ENCODE peak calls at places on chromosomes 2 and 18, in seven cellular contexts. D is left ventricle myocardium inferior, J is psoas muscle, G is heart left ventricle, E is K562, Z is neural progenitor cell, R is iPS DF 6.9. P is an unnamed sample.

GRCh38 chr2:99554238-99554637 is 64.4 kb upstream of the REV1 start:
- DNase-seq in R (peak; percentile 50), E (peak; percentile 35), D (no peak), Z (peak; percentile 63), J (no peak), G (no peak), P (no peak)

GRCh38 chr18:50602466-50602865 is 42.6 kb downstream of the MAPK4 start:
- DNase-seq in E (no peak), G (no peak), D (no peak), Z (no peak), R (no peak), J (no peak), P (no peak)

GRCh38 chr2:36486546-36487044 is 111.4 kb downstream of the FEZ2 start:
- DNase-seq in G (no peak), J (no peak), D (no peak), Z (no peak), E (no peak), R (no peak), P (no peak)

GRCh38 chr2:203656522-203657287 is 49.7 kb upstream of the CD28 start:
- DNase-seq in D (peak; percentile 29), E (no peak), R (no peak), G (peak; percentile 52), J (no peak), Z (peak; percentile 11), P (no peak)

GRCh38 chr2:178157574-178157973 is 36.7 kb upstream of the OSBPL6 start:
- DNase-seq in R (no peak), G (no peak), Z (no peak), D (no peak), E (no peak), J (no peak), P (no peak)

GRCh38 chr2:67579207-67579606 is 182.1 kb downstream of the ETAA1 start:
- DNase-seq in D (no peak), J (no peak), G (no peak), E (no peak), Z (no peak), R (no peak), P (no peak)

GRCh38 chr2:36410681-36411080 is 55.1 kb downstream of the CRIM1 start:
- DNase-seq in E (no peak), D (no peak), G (no peak), R (no peak), Z (no peak), J (no peak), P (no peak)

GRCh38 chr2:144480257-144480656 is 39.7 kb downstream of the ZEB2 start:
- DNase-seq in R (no peak), G (no peak), D (no peak), J (no peak), E (no peak), Z (peak; percentile 17), P (no peak)

GRCh38 chr2:62938126-62938525 is 112.5 kb upstream of the OTX1 start:
- DNase-seq in E (no peak), R (no peak), G (no peak), Z (no peak), J (no peak), D (no peak), P (no peak)

GRCh38 chr2:129915303-129915840 is 64.1 kb upstream of the RAB6C start:
- DNase-seq in Z (no peak), E (no peak), R (no peak), J (no peak), D (no peak), G (no peak), P (no peak)

GRCh38 chr2:29459445-29460179 is 344.4 kb downstream of the CLIP4 start:
- DNase-seq in G (no peak), E (no peak), Z (no peak), R (no peak), J (no peak), D (no peak), P (no peak)

GRCh38 chr2:26148501-26148900 is 24.4 kb upstream of the GAREM2 start:
- DNase-seq in E (no peak), G (no peak), J (no peak), D (no peak), R (no peak), Z (peak; percentile 23), P (no peak)

GRCh38 chr18:34212511-34212910 is 12.2 kb downstream of the NOL4 start:
- DNase-seq in G (no peak), D (no peak), J (no peak), E (no peak), R (no peak), Z (no peak), P (no peak)

GRCh38 chr18:47174545-47175116 is 1.5 kb downstream of the IER3IP1 start:
- DNase-seq in R (no peak), G (no peak), D (no peak), J (no peak), Z (no peak), E (no peak), P (no peak)

GRCh38 chr18:49031511-49032188 is 80.9 kb upstream of the SMAD7 start:
- DNase-seq in E (no peak), J (peak; percentile 55), G (no peak), D (no peak), Z (no peak), R (no peak), P (peak; percentile 61)

GRCh38 chr2:241225983-241226382 is 37.5 kb downstream of the ANO7 start:
- DNase-seq in Z (no peak), R (no peak), D (peak; percentile 4), G (no peak), J (peak; percentile 11), E (no peak), P (peak; percentile 31)

GRCh38 chr2:181589779-181590178 is 67.1 kb downstream of the CERKL start:
- DNase-seq in J (no peak), R (no peak), D (no peak), Z (no peak), G (no peak), E (no peak), P (no peak)

GRCh38 chr2:75200140-75200985 is 1.0 kb upstream of the TACR1 start:
- DNase-seq in Z (peak; percentile 72), J (peak; percentile 61), G (peak; percentile 75), D (peak; percentile 64), E (no peak), R (no peak), P (peak; percentile 82)

GRCh38 chr18:906416-907170 is 1.9 kb downstream of the ADCYAP1 start:
- DNase-seq in Z (peak; percentile 69), R (no peak), G (no peak), D (no peak), J (no peak), E (no peak), P (no peak)

GRCh38 chr2:239268082-239268481 is 132.7 kb downstream of the HDAC4 start:
- DNase-seq in R (no peak), G (peak; percentile 70), Z (no peak), E (no peak), J (peak; percentile 81), D (no peak), P (peak; percentile 83)

GRCh38 chr2:203975912-203976311 is 39.3 kb downstream of the ICOS start:
- DNase-seq in G (no peak), J (no peak), Z (no peak), R (no peak), D (no peak), E (no peak), P (no peak)

GRCh38 chr2:33207336-33207735 is 260.6 kb downstream of the LTBP1 start:
- DNase-seq in G (no peak), Z (no peak), E (no peak), R (no peak), J (no peak), D (no peak), P (no peak)

DNA sequence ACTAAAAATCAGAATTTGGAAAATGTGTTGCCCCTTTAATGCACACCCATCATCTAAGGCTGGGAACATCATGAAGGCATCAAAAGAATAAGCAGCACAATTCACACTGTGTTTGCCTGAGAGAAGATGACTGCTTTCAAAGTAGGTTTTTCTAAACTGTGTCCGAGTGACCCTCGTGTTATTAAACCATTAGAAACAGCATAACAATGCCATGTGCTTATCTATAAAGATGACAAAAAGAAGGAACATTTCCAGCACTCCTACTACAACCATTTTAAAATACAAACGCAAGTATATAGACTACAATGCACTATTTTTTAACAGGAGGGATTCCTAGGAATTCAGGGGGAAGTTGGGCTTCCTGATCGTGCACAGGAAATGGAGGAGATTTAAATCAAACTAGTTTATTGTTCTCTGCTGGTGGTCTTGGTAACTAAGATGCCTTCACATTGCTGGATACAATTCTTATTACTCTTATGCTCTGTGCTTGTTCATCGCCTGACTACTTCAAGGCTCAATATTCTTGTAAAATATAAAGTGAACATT is 305.9 kb upstream of the CCDC68 start:
- DNase-seq in E (no peak), G (no peak), D (no peak), Z (no peak), J (no peak), R (no peak), P (no peak)
- H3K27ac ChIP-seq in E (no peak overlapping the region), G (peak overlapping the region; percentile 59), D (peak overlapping the region; percentile 72), Z (no peak overlapping the region), J (peak overlapping the region; percentile 62), R (no peak overlapping the region), P (no peak overlapping the region)

GRCh38 chr2:40451926-40452605 is at the start of gene SLC8A1:
- DNase-seq in D (peak; percentile 46), E (no peak), R (no peak), J (peak; percentile 51), G (peak; percentile 52), Z (peak; percentile 82), P (peak; percentile 73)

GRCh38 chr2:40445467-40445866 is 6.4 kb downstream of the SLC8A1 start:
- DNase-seq in J (no peak), Z (no peak), R (no peak), D (no peak), E (no peak), G (no peak), P (no peak)

GRCh38 chr2:40450066-40450841 is 1.6 kb downstream of the SLC8A1 start:
- DNase-seq in Z (peak; percentile 22), J (no peak), D (peak; percentile 39), R (no peak), G (peak; percentile 36), E (no peak), P (peak; percentile 54)

DNA sequence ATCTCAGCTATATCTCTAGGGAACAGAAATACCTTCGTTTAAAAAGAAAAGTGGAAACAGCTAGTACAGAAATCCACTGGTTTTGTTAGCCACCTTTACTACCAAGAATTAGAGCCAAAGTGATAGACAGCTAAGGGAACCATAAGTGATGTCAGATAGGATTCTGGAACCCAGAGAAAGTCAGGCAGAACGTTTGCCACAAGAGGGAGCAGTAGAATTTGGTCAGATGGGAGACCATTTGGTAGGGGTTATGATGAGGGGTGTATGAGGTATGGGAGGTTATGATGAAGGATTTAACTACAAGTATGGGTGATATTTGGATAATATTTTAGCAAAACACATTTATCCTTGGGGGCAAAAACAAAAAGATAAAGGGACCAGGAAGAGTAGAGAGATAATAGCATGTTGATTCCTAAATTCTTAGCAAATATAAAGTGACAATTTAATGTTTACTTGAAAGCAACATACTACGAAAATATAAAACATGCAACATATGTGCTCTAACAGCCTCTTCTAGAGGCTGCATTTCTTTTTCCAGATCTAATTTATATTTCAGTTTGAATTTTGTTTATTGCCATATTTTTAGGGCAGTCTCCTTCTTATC is 3.3 kb downstream of the SLC8A1 start:
- DNase-seq in E (peak; percentile 8), R (no peak), G (no peak), D (no peak), J (no peak), Z (peak; percentile 52), P (no peak)
- H3K4me1 ChIP-seq in E (no peaks in the 10 kb centered on the region), R (peaks cover 3% of the 10 kb centered on the region), G (peaks cover 56% of the 10 kb centered on the region), D (peaks cover 83% of the 10 kb centered on the region), J (no peaks in the 10 kb centered on the region), Z (peaks cover 12% of the 10 kb centered on the region), P (peaks cover 3% of the 10 kb centered on the region)

GRCh38 chr2:224220581-224221255 is 181.2 kb downstream of the FAM124B start:
- DNase-seq in J (no peak), D (no peak), R (no peak), E (no peak), G (no peak), Z (no peak), P (no peak)
- H3K27ac ChIP-seq in J (no peak overlapping the region), D (no peak overlapping the region), R (no peak overlapping the region), E (no peak overlapping the region), G (no peak overlapping the region), Z (no peak overlapping the region), P (peak overlapping the region; percentile 18)

GRCh38 chr2:46559257-46559656 is 79.9 kb downstream of the TMEM247 start:
- DNase-seq in J (no peak), Z (no peak), E (no peak), D (no peak), R (no peak), G (no peak), P (no peak)
- H3K4me1 ChIP-seq in J (peaks cover 78% of the 10 kb centered on the region), Z (peaks cover 20% of the 10 kb centered on the region), E (peaks cover under 1% of the 10 kb centered on the region), D (peaks cover 99% of the 10 kb centered on the region), R (peaks cover 5% of the 10 kb centered on the region), G (peaks cover 90% of the 10 kb centered on the region), P (no peaks in the 10 kb centered on the region)